ENCODE peak calls at places on chromosomes 12 and 14, in six cellular contexts. One of them, this sample, is unnamed.

GRCh38 chr12:14264777-14265176 is 100.7 kb upstream of the ATF7IP start:
- DNase-seq in SW 1271: no peak
- DNase-seq in neuronal stem cell: no peak
- DNase-seq in stimulated activated naive CD4-positive, alpha-beta T cell: no peak
- DNase-seq in HEK293T: no peak
- DNase-seq in RPMI7951: peak
- DNase-seq in this sample: peak

GRCh38 chr14:67395876-67396189 is 16.1 kb downstream of the PLEK2 start:
- DNase-seq in SW 1271: no peak
- DNase-seq in neuronal stem cell: no peak
- DNase-seq in stimulated activated naive CD4-positive, alpha-beta T cell: no peak
- DNase-seq in HEK293T: no peak
- DNase-seq in RPMI7951: peak
- DNase-seq in this sample: no peak

GRCh38 chr12:123024819-123025391 is 44.4 kb downstream of the ARL6IP4 start:
- DNase-seq in SW 1271: no peak
- DNase-seq in neuronal stem cell: no peak
- DNase-seq in stimulated activated naive CD4-positive, alpha-beta T cell: no peak
- DNase-seq in HEK293T: no peak
- DNase-seq in RPMI7951: peak
- DNase-seq in this sample: no peak

GRCh38 chr12:2856901-2857495 is at the start of gene TEX52:
- DNase-seq in SW 1271: no peak
- DNase-seq in neuronal stem cell: no peak
- DNase-seq in stimulated activated naive CD4-positive, alpha-beta T cell: no peak
- DNase-seq in HEK293T: no peak
- DNase-seq in RPMI7951: no peak
- DNase-seq in this sample: no peak

GRCh38 chr12:10153271-10154144 is 18.4 kb downstream of the OLR1 start:
- DNase-seq in SW 1271: no peak
- DNase-seq in neuronal stem cell: peak
- DNase-seq in stimulated activated naive CD4-positive, alpha-beta T cell: peak
- DNase-seq in HEK293T: peak
- DNase-seq in RPMI7951: peak
- DNase-seq in this sample: peak

GRCh38 chr14:67987596-67987995 is 168.0 kb downstream of the RAD51B start:
- DNase-seq in SW 1271: no peak
- DNase-seq in neuronal stem cell: no peak
- DNase-seq in stimulated activated naive CD4-positive, alpha-beta T cell: no peak
- DNase-seq in HEK293T: no peak
- DNase-seq in RPMI7951: peak
- DNase-seq in this sample: no peak

GRCh38 chr14:29529418-29529817 is 398.2 kb downstream of the PRKD1 start:
- DNase-seq in SW 1271: no peak
- DNase-seq in neuronal stem cell: no peak
- DNase-seq in stimulated activated naive CD4-positive, alpha-beta T cell: no peak
- DNase-seq in HEK293T: no peak
- DNase-seq in RPMI7951: no peak
- DNase-seq in this sample: peak

GRCh38 chr12:52121848-52122838 is 42.6 kb downstream of the SMIM41 start:
- DNase-seq in SW 1271: no peak
- DNase-seq in neuronal stem cell: peak
- DNase-seq in stimulated activated naive CD4-positive, alpha-beta T cell: peak
- DNase-seq in HEK293T: peak
- DNase-seq in RPMI7951: peak
- DNase-seq in this sample: peak

GRCh38 chr12:89163918-89164317 is 188.4 kb downstream of the DUSP6 start:
- DNase-seq in SW 1271: no peak
- DNase-seq in neuronal stem cell: no peak
- DNase-seq in stimulated activated naive CD4-positive, alpha-beta T cell: no peak
- DNase-seq in HEK293T: no peak
- DNase-seq in RPMI7951: no peak
- DNase-seq in this sample: no peak

GRCh38 chr12:31525496-31526157 is 65.3 kb downstream of the DENND5B start:
- DNase-seq in SW 1271: no peak
- DNase-seq in neuronal stem cell: no peak
- DNase-seq in stimulated activated naive CD4-positive, alpha-beta T cell: no peak
- DNase-seq in HEK293T: no peak
- DNase-seq in RPMI7951: no peak
- DNase-seq in this sample: no peak

GRCh38 chr12:47813491-47814196 is 6.1 kb downstream of the HDAC7 start:
- DNase-seq in SW 1271: no peak
- DNase-seq in neuronal stem cell: peak
- DNase-seq in stimulated activated naive CD4-positive, alpha-beta T cell: no peak
- DNase-seq in HEK293T: no peak
- DNase-seq in RPMI7951: peak
- DNase-seq in this sample: no peak

This sample was measured in SK-MEL-5.